ENCODE peak calls at places on chromosomes 12 and 14, in ten cellular contexts. H is lower lobe of right lung; F is HTR-8/SVneo; E is breast epithelium; D is HFFc6; Z is DMS153; C is NCI-H1436; B is activated naive CD8-positive, alpha-beta T cell treated with anti-CD3 and anti-CD28 coated beads, Interleukin-2, amount 50 U/mL, for 24 hours; L is T-helper 1 cell; W is right atrium auricular region. K is an unnamed sample.

GRCh38 chr12:124448241-124448954 is 119.0 kb downstream of the NCOR2 start:
- DNase-seq in H (peak), F (no peak), E (no peak), D (no peak), Z (no peak), C (no peak), B (no peak), L (no peak), W (no peak), K (no peak)

GRCh38 chr12:28242888-28243633 is 52.8 kb downstream of the CCDC91 start:
- DNase-seq in H (no peak), F (no peak), E (no peak), D (no peak), Z (no peak), C (no peak), B (no peak), L (no peak), W (no peak), K (no peak)

GRCh38 chr14:86153480-86153879 is 623.5 kb downstream of the FLRT2 start:
- DNase-seq in H (no peak), F (no peak), E (no peak), D (no peak), Z (no peak), C (no peak), B (no peak), L (no peak), W (no peak), K (no peak)

GRCh38 chr14:96255501-96256366 is at the start of gene BDKRB1:
- DNase-seq in H (no peak), F (no peak), E (no peak), D (peak), Z (no peak), C (no peak), B (no peak), L (no peak), W (no peak), K (no peak)

GRCh38 chr14:69327507-69327906 is 67.5 kb downstream of the GALNT16 start:
- DNase-seq in H (no peak), F (no peak), E (no peak), D (no peak), Z (no peak), C (no peak), B (no peak), L (no peak), W (no peak), K (no peak)

GRCh38 chr12:120821878-120822277 is 82.3 kb downstream of the SPPL3 start:
- DNase-seq in H (no peak), F (no peak), E (no peak), D (no peak), Z (no peak), C (no peak), B (no peak), L (no peak), W (no peak), K (no peak)

GRCh38 chr12:82754856-82755255 is 68.2 kb downstream of the TMTC2 start:
- DNase-seq in H (no peak), F (no peak), E (no peak), D (no peak), Z (no peak), C (no peak), B (no peak), L (no peak), W (no peak), K (no peak)

GRCh38 chr12:13084898-13085640 is 18.4 kb downstream of the GSG1 start:
- DNase-seq in H (no peak), F (no peak), E (no peak), D (no peak), Z (no peak), C (no peak), B (no peak), L (no peak), W (no peak), K (no peak)